ENCODE peak calls at places on chromosomes 2 and 18, in five cellular contexts. G, Q, I, T and P are unnamed samples.

GRCh38 chr2:164873096-164873670 is 31.6 kb upstream of the COBLL1 start:
- DNase-seq in G (no peak), Q (no peak), I (no peak), T (no peak), P (no peak)

GRCh38 chr2:46336560-46336959 is 39.4 kb downstream of the EPAS1 start:
- DNase-seq in G (peak), Q (no peak), I (no peak), T (no peak), P (no peak)

GRCh38 chr2:178270338-178270737 is 76.0 kb downstream of the OSBPL6 start:
- DNase-seq in G (no peak), Q (no peak), I (no peak), T (no peak), P (no peak)

GRCh38 chr2:11482473-11483031 is 16.6 kb upstream of the E2F6 start:
- DNase-seq in G (no peak), Q (no peak), I (no peak), T (no peak), P (no peak)

GRCh38 chr2:222572264-222572721 is 83.6 kb downstream of the FARSB start:
- DNase-seq in G (no peak), Q (no peak), I (no peak), T (no peak), P (no peak)

GRCh38 chr2:200703132-200703925 is 108.4 kb upstream of the BZW1 start:
- DNase-seq in G (peak), Q (no peak), I (no peak), T (no peak), P (peak)

GRCh38 chr2:20191714-20192569 is 33.0 kb downstream of the SDC1 start:
- DNase-seq in G (no peak), Q (no peak), I (no peak), T (no peak), P (no peak)

GRCh38 chr18:61891271-61891670 is 1.5 kb downstream of the RNF152 start:
- DNase-seq in G (no peak), Q (no peak), I (no peak), T (no peak), P (no peak)

GRCh38 chr2:9558948-9559381 is 3.3 kb upstream of the ADAM17 start:
- DNase-seq in G (peak), Q (peak), I (no peak), T (no peak), P (peak)

GRCh38 chr2:73117441-73117840 is 4.7 kb upstream of the RAB11FIP5 start:
- DNase-seq in G (peak), Q (no peak), I (no peak), T (no peak), P (no peak)

GRCh38 chr2:240620859-240621258 is 4.4 kb upstream of the GPR35 start:
- DNase-seq in G (no peak), Q (no peak), I (no peak), T (no peak), P (no peak)

GRCh38 chr2:228731517-228731916 is 539.6 kb downstream of the PID1 start:
- DNase-seq in G (peak), Q (peak), I (peak), T (no peak), P (peak)

GRCh38 chr2:168849610-168850009 is 40.6 kb downstream of the SPC25 start:
- DNase-seq in G (peak), Q (no peak), I (no peak), T (no peak), P (peak)

GRCh38 chr2:54673501-54673998 is 49.9 kb upstream of the EML6 start:
- DNase-seq in G (peak), Q (no peak), I (peak), T (no peak), P (no peak)

GRCh38 chr2:152763651-152764050 is 45.2 kb downstream of the ARL6IP6 start:
- DNase-seq in G (no peak), Q (no peak), I (no peak), T (no peak), P (no peak)

GRCh38 chr2:199659207-199659606 is 191.8 kb downstream of the FTCDNL1 start:
- DNase-seq in G (peak), Q (no peak), I (no peak), T (no peak), P (no peak)

GRCh38 chr2:110770696-110771425 is 38.5 kb downstream of the ACOXL start:
- DNase-seq in G (peak), Q (no peak), I (peak), T (no peak), P (peak)

GRCh38 chr2:240367721-240368120 is 67.7 kb upstream of the GPC1 start:
- DNase-seq in G (no peak), Q (no peak), I (no peak), T (no peak), P (no peak)

GRCh38 chr18:9851511-9851910 is 34.3 kb upstream of the TXNDC2 start:
- DNase-seq in G (peak), Q (no peak), I (no peak), T (no peak), P (no peak)

GRCh38 chr2:42793314-42794270 is 1.2 kb upstream of the HAAO start:
- DNase-seq in G (no peak), Q (no peak), I (no peak), T (no peak), P (no peak)

GRCh38 chr2:58039170-58039611 is 7.4 kb upstream of the VRK2 start:
- DNase-seq in G (peak), Q (no peak), I (no peak), T (no peak), P (no peak)

GRCh38 chr2:26359886-26360473 is 13.4 kb upstream of the ADGRF3 start:
- DNase-seq in G (no peak), Q (no peak), I (no peak), T (no peak), P (no peak)

GRCh38 chr2:190173382-190173781 is 110.9 kb upstream of the MSTN start:
- DNase-seq in G (peak), Q (no peak), I (no peak), T (no peak), P (no peak)

DNA sequence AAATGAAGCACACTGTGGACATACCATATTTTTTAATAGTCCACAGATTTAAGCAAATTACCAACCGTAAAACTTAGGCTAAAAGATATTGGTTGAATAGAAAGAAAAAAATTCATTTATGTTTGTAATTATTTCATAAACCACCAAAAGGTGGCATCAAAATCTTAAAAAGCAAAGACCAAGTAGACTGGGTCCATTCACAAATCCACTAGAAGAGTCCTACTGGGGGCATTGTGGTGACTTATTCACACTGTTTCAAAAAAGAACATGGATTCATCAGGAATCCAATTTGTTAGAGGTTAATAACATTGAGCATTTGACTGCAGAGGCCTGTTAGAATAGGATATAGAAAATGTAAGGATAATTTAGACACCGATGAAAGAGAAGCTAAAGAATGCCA is 194.9 kb upstream of the KYNU start:
- DNase-seq in G (peak), Q (no peak), I (no peak), T (no peak), P (no peak)
- TF ChIP-seq CTCF in G (no peak), Q (no peak), I (no peak), T (no peak), P (no peak)

DNA sequence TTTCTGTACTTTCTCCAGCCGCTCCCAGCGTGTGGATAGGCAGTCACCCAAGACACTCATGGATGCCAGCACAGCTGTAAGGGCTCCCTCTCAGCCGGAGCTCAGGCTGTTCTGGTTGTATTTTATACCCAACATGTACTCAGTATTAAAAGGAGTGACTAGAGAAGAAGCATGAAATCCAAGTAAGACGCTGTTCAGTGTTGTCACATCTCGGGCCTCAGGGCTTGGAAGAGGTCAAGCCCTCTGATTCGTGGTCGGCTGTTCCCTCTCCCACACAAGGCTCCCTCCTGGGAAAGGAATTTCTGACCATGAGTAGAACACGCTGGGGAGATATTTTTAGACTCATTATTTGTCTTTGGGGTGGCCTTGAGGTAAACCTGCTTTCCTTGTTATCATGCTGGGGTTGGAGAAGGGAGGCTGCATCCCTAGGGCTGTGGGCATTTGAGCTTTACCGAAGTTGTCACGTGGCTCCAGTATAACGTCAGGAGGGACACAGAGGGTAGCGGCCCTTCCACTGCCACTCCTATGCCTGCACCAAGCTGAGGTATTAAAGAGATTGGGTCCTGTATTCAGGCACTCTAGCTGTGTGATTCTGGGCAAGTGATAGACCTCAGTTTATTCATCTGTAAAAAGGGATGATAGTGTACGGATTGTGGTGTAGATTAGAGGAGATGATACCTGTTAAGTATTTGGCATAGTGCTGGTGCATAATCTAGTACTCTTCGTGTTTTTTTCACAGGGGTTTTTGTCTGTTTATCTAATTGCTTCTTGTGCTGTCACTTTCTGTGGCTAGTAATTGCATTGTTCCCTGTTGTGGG is 34.1 kb downstream of the HK2 start:
- DNase-seq in G (peak), Q (no peak), I (no peak), T (no peak), P (no peak)
- H3K4me3 ChIP-seq in G (no peak), Q (peak), I (no peak), T (no peak), P (no peak)

DNA sequence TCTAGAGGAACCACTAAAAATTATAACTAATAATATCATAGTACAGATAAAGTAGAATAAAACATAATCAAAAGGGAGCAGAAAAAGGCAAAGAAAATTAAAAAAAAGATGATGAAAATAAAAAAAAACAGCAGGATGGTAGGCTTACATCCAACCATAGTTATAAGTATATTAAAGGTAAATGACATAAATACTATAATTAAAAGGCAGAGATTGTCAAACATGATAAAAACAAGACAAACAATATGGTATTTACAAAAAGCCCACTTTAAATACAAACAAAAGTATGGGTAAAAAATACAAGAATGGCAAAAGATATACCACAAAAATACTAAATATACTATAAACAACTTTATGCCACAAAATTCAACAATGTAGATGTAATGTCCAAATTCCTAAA is 24.4 kb downstream of the CCDC148 start:
- DNase-seq in G (no peak), Q (no peak), I (no peak), T (no peak), P (no peak)
- TF ChIP-seq CTCF in G (no peak), Q (no peak), I (no peak), T (no peak), P (no peak)

GRCh38 chr2:210277133-210277532 is 37.8 kb downstream of the MYL1 start:
- DNase-seq in G (no peak), Q (no peak), I (no peak), T (no peak), P (no peak)

GRCh38 chr2:210268281-210268680 is 43.0 kb upstream of the ACADL start:
- DNase-seq in G (no peak), Q (no peak), I (no peak), T (no peak), P (no peak)

GRCh38 chr2:210269148-210269547 is 43.9 kb upstream of the ACADL start:
- DNase-seq in G (no peak), Q (no peak), I (no peak), T (no peak), P (no peak)

GRCh38 chr2:210267698-210268097 is 42.5 kb upstream of the ACADL start:
- DNase-seq in G (no peak), Q (no peak), I (no peak), T (no peak), P (no peak)

GRCh38 chr2:210271300-210271699 is 43.7 kb downstream of the MYL1 start:
- DNase-seq in G (no peak), Q (no peak), I (no peak), T (no peak), P (no peak)
- H3K4me3 ChIP-seq in G (no peak), Q (no peak), I (no peak), T (no peak), P (no peak)

DNA sequence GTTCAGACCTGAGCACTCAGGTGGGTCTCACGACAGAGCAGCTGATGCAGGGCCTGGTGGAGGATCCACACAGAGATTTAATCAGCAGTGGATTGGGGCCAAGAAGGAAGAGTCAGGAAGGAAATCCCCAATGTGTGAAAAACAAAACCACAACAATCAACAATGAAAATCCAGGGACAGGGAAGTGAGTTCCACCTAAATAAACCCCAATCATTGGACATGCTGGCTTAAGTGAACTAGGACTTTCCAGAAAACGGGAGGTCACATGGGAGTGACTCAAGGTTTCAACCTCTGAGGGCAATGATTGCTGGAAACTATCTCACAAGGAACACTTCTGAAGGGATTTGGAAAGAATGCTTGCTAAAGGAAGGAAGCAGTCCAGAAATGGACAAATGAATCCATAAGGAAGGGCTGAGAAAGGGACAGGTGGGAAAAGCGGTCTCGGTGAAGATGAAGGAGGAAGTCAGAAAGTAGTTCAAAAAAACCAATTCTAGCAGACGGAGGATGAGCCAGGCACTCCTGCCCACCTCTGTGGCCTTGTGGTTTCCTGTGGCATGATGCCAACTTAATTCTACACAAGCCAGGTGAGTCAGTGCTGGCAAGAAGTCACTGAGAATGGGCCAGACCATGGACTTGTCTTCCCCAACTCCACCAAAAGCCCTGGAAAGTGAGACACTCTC is 15.4 kb upstream of the XDH start:
- DNase-seq in G (peak), Q (no peak), I (no peak), T (no peak), P (no peak)
- TF ChIP-seq CTCF in G (no peak), Q (no peak), I (no peak), T (no peak), P (no peak)

DNA sequence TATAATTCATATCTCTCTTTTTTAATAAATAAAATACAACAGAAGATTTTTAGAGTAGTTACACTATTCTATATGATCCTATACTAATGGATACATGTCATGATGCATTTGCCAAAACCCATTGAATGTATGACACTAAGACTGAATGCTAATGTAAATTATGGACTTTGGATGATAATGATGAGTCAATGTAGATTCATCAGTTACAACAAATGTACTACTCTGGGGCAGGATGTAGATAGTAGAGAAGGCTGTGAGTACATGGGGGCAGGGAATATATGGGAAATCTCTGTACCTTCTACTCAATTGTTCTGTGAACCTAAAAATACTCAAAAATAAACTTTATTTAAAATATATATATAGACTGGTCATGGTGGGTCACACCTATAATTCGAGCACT is 45.6 kb upstream of the NEDD4L start:
- DNase-seq in G (peak), Q (no peak), I (no peak), T (no peak), P (no peak)
- H3K4me3 ChIP-seq in G (no peak), Q (no peak), I (no peak), T (no peak), P (no peak)

GRCh38 chr2:128808462-128809255 is 490.0 kb upstream of the HS6ST1 start:
- DNase-seq in G (peak), Q (no peak), I (peak), T (no peak), P (no peak)

GRCh38 chr2:128809880-128810279 is 491.2 kb upstream of the HS6ST1 start:
- DNase-seq in G (peak), Q (no peak), I (no peak), T (no peak), P (no peak)

GRCh38 chr2:128812183-128812940 is 493.7 kb upstream of the HS6ST1 start:
- DNase-seq in G (no peak), Q (no peak), I (no peak), T (no peak), P (no peak)

GRCh38 chr2:128807317-128807716 is 488.6 kb upstream of the HS6ST1 start:
- DNase-seq in G (no peak), Q (no peak), I (no peak), T (no peak), P (no peak)

DNA sequence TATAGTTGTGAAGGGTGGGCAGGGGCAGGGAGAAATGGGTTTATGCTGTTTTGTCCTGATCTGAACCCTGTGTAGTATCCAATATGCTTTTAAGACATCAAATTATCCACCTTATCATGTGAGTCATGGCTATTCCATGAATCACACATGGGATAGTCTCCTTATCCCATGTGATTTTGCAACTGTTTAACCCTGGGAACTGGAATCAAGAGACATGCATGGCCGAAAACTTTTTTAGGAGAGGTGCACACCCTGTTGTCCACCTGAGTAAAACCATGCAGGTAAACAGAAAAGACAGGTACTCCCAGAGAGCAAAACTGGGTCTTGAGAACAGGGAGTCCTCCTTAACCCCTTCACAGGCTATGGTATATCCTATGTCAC is 490.6 kb upstream of the HS6ST1 start:
- DNase-seq in G (peak), Q (no peak), I (no peak), T (no peak), P (no peak)
- TF ChIP-seq CTCF in G (no peak), Q (no peak), I (no peak), T (no peak), P (no peak)

DNA sequence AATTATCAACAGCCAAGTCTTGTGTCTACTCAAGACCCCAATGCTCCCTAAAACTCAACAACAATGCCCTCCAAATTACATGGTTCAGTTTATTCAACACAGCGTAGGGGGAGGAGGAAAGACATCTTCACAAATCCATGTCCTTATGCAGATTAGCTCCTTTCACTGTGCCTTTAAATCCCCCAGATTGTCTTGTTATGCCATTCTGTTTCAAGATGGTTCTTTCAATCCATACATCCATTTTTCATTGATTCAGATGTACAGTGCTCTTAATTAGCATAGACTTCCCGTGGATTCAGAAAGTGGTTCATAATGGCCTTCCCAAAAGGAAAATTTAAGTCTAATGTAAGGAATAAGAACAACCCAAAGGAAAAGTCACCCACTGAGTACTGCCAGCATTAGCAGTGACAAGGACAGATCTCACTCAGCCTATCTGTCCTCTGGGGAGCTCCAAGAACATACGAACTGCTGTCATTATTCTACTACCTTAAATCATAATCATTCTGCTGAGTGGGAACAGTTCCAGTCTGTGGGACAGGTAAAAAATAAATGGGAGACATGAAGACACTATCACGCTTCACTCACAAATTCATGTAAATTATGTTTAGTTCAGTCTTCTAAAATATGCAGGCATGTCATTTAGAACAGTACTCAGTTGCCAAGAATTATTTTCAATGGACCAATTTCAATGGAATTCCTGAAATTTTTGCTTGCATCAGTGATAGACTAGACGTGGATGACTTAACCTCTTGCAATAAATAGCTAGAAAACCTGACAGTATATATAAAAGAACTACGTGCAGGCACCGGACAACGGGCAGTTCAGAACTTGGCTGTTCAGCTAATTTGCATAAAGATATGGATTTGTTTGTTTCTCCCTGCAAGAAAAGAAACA is 58.9 kb upstream of the RNU4ATAC start:
- DNase-seq in G (peak), Q (no peak), I (no peak), T (no peak), P (peak)
- H3K4me3 ChIP-seq in G (no peak), Q (no peak), I (no peak), T (no peak), P (no peak)

GRCh38 chr2:198137733-198138132 is 333.3 kb downstream of the PLCL1 start:
- DNase-seq in G (no peak), Q (no peak), I (no peak), T (no peak), P (no peak)
- TF ChIP-seq CTCF in G (no peak), Q (no peak), I (no peak), T (no peak), P (no peak)

GRCh38 chr2:100646039-100646438 is 83.2 kb downstream of the PDCL3 start:
- DNase-seq in G (no peak), Q (no peak), I (no peak), T (no peak), P (no peak)
- H3K4me3 ChIP-seq in G (no peak), Q (no peak), I (no peak), T (no peak), P (no peak)